ENCODE peak calls at places on chromosome 9, in ten cellular contexts. K is psoas muscle; U is ovary; T is sigmoid colon; M is cardiac muscle cell; Z is left ventricle myocardium inferior; W is spleen; O is aorta; G is CD8-positive, alpha-beta memory T cell; Y is colonic mucosa. B is an unnamed sample.
A peak's percentile ranks its signal among the peaks of the same experiment; 100 is the strongest.

GRCh38 chr9:37036237-37037136 is 2.4 kb upstream of the PAX5 start:
- DNase-seq in K (peak; percentile 61), U (peak; percentile 51), T (no peak), M (peak; percentile 37), Z (no peak), W (peak; percentile 91), O (no peak), G (peak; percentile 45), Y (peak; percentile 47), B (no peak)

GRCh38 chr9:33024966-33025571 is at the start of gene DNAJA1:
- DNase-seq in K (peak; percentile 97), U (peak; percentile 97), T (peak; percentile 97), M (peak; percentile 97), Z (peak; percentile 95), W (peak; percentile 99), O (peak; percentile 96), G (peak; percentile 97), Y (peak; percentile 95), B (peak; percentile 94)

GRCh38 chr9:35521708-35522107 is 31.8 kb downstream of the RUSC2 start:
- DNase-seq in K (peak; percentile 78), U (no peak), T (peak; percentile 87), M (peak; percentile 52), Z (no peak), W (no peak), O (no peak), G (no peak), Y (no peak), B (no peak)

GRCh38 chr9:27209034-27209433 is 87.9 kb downstream of the EQTN start:
- DNase-seq in K (no peak), U (no peak), T (no peak), M (no peak), Z (no peak), W (no peak), O (no peak), G (no peak), Y (no peak), B (no peak)

GRCh38 chr9:12935714-12936113 is 160.9 kb downstream of the LURAP1L start:
- DNase-seq in K (no peak), U (no peak), T (no peak), M (peak; percentile 94), Z (no peak), W (no peak), O (no peak), G (no peak), Y (no peak), B (no peak)

GRCh38 chr9:71691036-71691435 is 77.3 kb downstream of the CEMIP2 start:
- DNase-seq in K (no peak), U (no peak), T (no peak), M (no peak), Z (no peak), W (no peak), O (no peak), G (no peak), Y (no peak), B (no peak)

GRCh38 chr9:9719373-9720112 is 893.3 kb downstream of the PTPRD start:
- DNase-seq in K (peak; percentile 20), U (no peak), T (no peak), M (no peak), Z (no peak), W (peak; percentile 47), O (peak; percentile 25), G (no peak), Y (no peak), B (no peak)

GRCh38 chr9:23826120-23826629 is at the start of gene ELAVL2:
- DNase-seq in K (peak; percentile 91), U (peak; percentile 98), T (peak; percentile 85), M (peak; percentile 91), Z (peak; percentile 80), W (peak; percentile 83), O (peak; percentile 77), G (peak; percentile 36), Y (peak; percentile 96), B (peak; percentile 61)

GRCh38 chr9:36623280-36623679 is 50.6 kb downstream of the MELK start:
- DNase-seq in K (no peak), U (no peak), T (no peak), M (peak; percentile 25), Z (no peak), W (no peak), O (no peak), G (no peak), Y (no peak), B (no peak)

GRCh38 chr9:6426117-6426516 is 13.1 kb downstream of the UHRF2 start:
- DNase-seq in K (no peak), U (no peak), T (no peak), M (no peak), Z (no peak), W (no peak), O (no peak), G (no peak), Y (no peak), B (no peak)

GRCh38 chr9:84368593-84368992 is 28.0 kb upstream of the SLC28A3 start:
- DNase-seq in K (no peak), U (no peak), T (no peak), M (peak; percentile 18), Z (no peak), W (no peak), O (no peak), G (no peak), Y (no peak), B (no peak)

GRCh38 chr9:306907-307306 is 92.2 kb downstream of the DOCK8 start:
- DNase-seq in K (no peak), U (no peak), T (no peak), M (peak; percentile 2), Z (no peak), W (no peak), O (no peak), G (peak; percentile 56), Y (peak; percentile 43), B (peak; percentile 46)

GRCh38 chr9:131523086-131523388 is 8.0 kb downstream of the UCK1 start:
- DNase-seq in K (no peak), U (no peak), T (no peak), M (no peak), Z (no peak), W (no peak), O (no peak), G (no peak), Y (no peak), B (no peak)

GRCh38 chr9:12794024-12794799 is 19.4 kb downstream of the LURAP1L start:
- DNase-seq in K (no peak), U (no peak), T (no peak), M (peak; percentile 64), Z (no peak), W (no peak), O (no peak), G (no peak), Y (no peak), B (no peak)

GRCh38 chr9:70111641-70112236 is 68.1 kb downstream of the MAMDC2 start:
- DNase-seq in K (no peak), U (no peak), T (no peak), M (no peak), Z (no peak), W (no peak), O (no peak), G (no peak), Y (no peak), B (no peak)

GRCh38 chr9:82491604-82492003 is 503.0 kb downstream of the SPATA31D1 start:
- DNase-seq in K (no peak), U (no peak), T (no peak), M (no peak), Z (no peak), W (no peak), O (no peak), G (no peak), Y (no peak), B (no peak)

GRCh38 chr9:82488319-82488701 is 499.7 kb downstream of the SPATA31D1 start:
- DNase-seq in K (no peak), U (no peak), T (no peak), M (no peak), Z (no peak), W (no peak), O (no peak), G (no peak), Y (no peak), B (no peak)

GRCh38 chr9:82490019-82490499 is 501.5 kb downstream of the SPATA31D1 start:
- DNase-seq in K (no peak), U (no peak), T (no peak), M (peak; percentile 35), Z (no peak), W (no peak), O (no peak), G (no peak), Y (no peak), B (no peak)

GRCh38 chr9:82489579-82489915 is 501.0 kb downstream of the SPATA31D1 start:
- DNase-seq in K (no peak), U (no peak), T (no peak), M (peak; percentile 32), Z (no peak), W (no peak), O (no peak), G (no peak), Y (no peak), B (no peak)

GRCh38 chr9:82488702-82489578 is 500.4 kb downstream of the SPATA31D1 start:
- DNase-seq in K (no peak), U (no peak), T (no peak), M (peak; percentile 87), Z (no peak), W (no peak), O (no peak), G (no peak), Y (no peak), B (no peak)
- H3K27ac ChIP-seq in K (peak overlapping the region; percentile 11), U (no peak overlapping the region), T (peak overlapping the region; percentile 34), M (no peak overlapping the region), Z (peak overlapping the region; percentile 85), W (no peak overlapping the region), O (peak overlapping the region; percentile 60), G (no peak overlapping the region), Y (no peak overlapping the region), B (no peak overlapping the region)

DNA sequence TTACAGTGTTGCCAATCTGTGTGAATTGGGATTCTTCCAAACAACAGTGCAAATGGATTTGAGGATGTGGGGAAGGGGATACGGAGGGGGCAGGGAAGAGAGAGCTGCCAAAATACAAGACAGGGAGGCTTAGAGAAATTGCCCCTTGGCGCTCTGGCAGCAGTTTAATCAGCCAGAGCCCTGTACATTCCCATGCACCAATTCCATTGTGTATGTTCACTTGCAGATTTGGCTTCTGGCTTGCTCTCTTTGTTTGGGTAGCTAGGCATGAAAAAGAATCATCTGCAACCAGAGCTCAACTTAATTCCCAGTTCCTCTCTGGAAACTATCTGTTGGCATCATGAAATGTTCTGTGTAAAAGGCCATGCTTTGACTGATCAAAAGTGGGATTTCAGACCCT is 53.9 kb upstream of the RAD23B start:
- DNase-seq in K (no peak), U (no peak), T (no peak), M (no peak), Z (no peak), W (no peak), O (no peak), G (no peak), Y (no peak), B (no peak)
- H3K27me3 ChIP-seq in K (no peaks in the 10 kb centered on the region), U (no peaks in the 10 kb centered on the region), T (no peaks in the 10 kb centered on the region), M (no peaks in the 10 kb centered on the region), Z (peaks cover 10% of the 10 kb centered on the region), W (no peaks in the 10 kb centered on the region), O (no peaks in the 10 kb centered on the region), G (no peaks in the 10 kb centered on the region), Y (no peaks in the 10 kb centered on the region), B (no peaks in the 10 kb centered on the region)

GRCh38 chr9:94081864-94082468 is 2.3 kb upstream of the PTPDC1 start:
- DNase-seq in K (no peak), U (no peak), T (no peak), M (peak; percentile 41), Z (no peak), W (no peak), O (no peak), G (no peak), Y (no peak), B (no peak)
- H3K27ac ChIP-seq in K (no peak overlapping the region), U (no peak overlapping the region), T (peak overlapping the region; percentile 42), M (no peak overlapping the region), Z (peak overlapping the region; percentile 75), W (no peak overlapping the region), O (no peak overlapping the region), G (no peak overlapping the region), Y (no peak overlapping the region), B (no peak overlapping the region)

GRCh38 chr9:90037136-90037797 is 432.5 kb downstream of the GADD45G start:
- DNase-seq in K (no peak), U (no peak), T (no peak), M (no peak), Z (no peak), W (no peak), O (no peak), G (no peak), Y (no peak), B (no peak)
- H3K27me3 ChIP-seq in K (no peaks in the 10 kb centered on the region), U (no peaks in the 10 kb centered on the region), T (no peaks in the 10 kb centered on the region), M (no peaks in the 10 kb centered on the region), Z (no peaks in the 10 kb centered on the region), W (no peaks in the 10 kb centered on the region), O (no peaks in the 10 kb centered on the region), G (no peaks in the 10 kb centered on the region), Y (no peaks in the 10 kb centered on the region), B (no peaks in the 10 kb centered on the region)

B was measured in CD8-positive, alpha-beta T cell.